ENCODE peak calls at places on chromosome 11, in four cellular contexts. Q is lower leg skin; B is NCI-H1092 treated with DMSO at 0.1 percent for 48 hours; F is stimulated activated CD4-positive, alpha-beta T cell treated with anti-CD3 and anti-CD28 coated beads, Interleukin-2, amount 100 ng/mL, for 24 hours. G is an unnamed sample.

GRCh38 chr11:75272821-75273301 is 32.3 kb downstream of the TPBGL start:
- DNase-seq in Q (peak), B (no peak), F (no peak), G (no peak)

GRCh38 chr11:126359431-126360048 is 4.1 kb downstream of the ST3GAL4 start:
- DNase-seq in Q (peak), B (peak), F (no peak), G (no peak)

GRCh38 chr11:93236741-93237675 is 39.2 kb upstream of the SLC36A4 start:
- DNase-seq in Q (no peak), B (peak), F (no peak), G (no peak)

GRCh38 chr11:74288161-74288560 is 23.3 kb downstream of the P4HA3 start:
- DNase-seq in Q (no peak), B (no peak), F (no peak), G (peak)

GRCh38 chr11:111531687-111532364 is 8.7 kb upstream of the LAYN start:
- DNase-seq in Q (no peak), B (no peak), F (peak), G (no peak)

GRCh38 chr11:73313652-73314051 is 5.6 kb downstream of the ARHGEF17 start:
- DNase-seq in Q (no peak), B (no peak), F (no peak), G (no peak)

GRCh38 chr11:113895367-113896155 is 9.0 kb upstream of the HTR3B start:
- DNase-seq in Q (peak), B (peak), F (no peak), G (no peak)

GRCh38 chr11:69810289-69811118 is 8.7 kb downstream of the FGF3 start:
- DNase-seq in Q (no peak), B (no peak), F (no peak), G (no peak)

GRCh38 chr11:87422566-87422965 is 384.8 kb downstream of the TMEM135 start:
- DNase-seq in Q (no peak), B (no peak), F (no peak), G (no peak)

GRCh38 chr11:28176231-28176853 is 68.2 kb downstream of the METTL15 start:
- DNase-seq in Q (no peak), B (no peak), F (no peak), G (no peak)

GRCh38 chr11:2389344-2390026 is 11.1 kb upstream of the TSSC4 start:
- DNase-seq in Q (no peak), B (no peak), F (no peak), G (no peak)

GRCh38 chr11:9498457-9499078 is 37.8 kb downstream of the ZNF143 start:
- DNase-seq in Q (no peak), B (no peak), F (no peak), G (no peak)

GRCh38 chr11:126697937-126698336 is 302.6 kb downstream of the KIRREL3 start:
- DNase-seq in Q (no peak), B (no peak), F (no peak), G (no peak)

GRCh38 chr11:129911298-129911697 is 15.9 kb upstream of the NFRKB start:
- DNase-seq in Q (no peak), B (no peak), F (no peak), G (no peak)

GRCh38 chr11:69295995-69296889 is 2.3 kb downstream of the MYEOV start:
- DNase-seq in Q (peak), B (no peak), F (no peak), G (no peak)

GRCh38 chr11:1548221-1549070 is 23.6 kb downstream of the DUSP8 start:
- DNase-seq in Q (no peak), B (no peak), F (no peak), G (peak)

GRCh38 chr11:8095356-8095755 is 14.3 kb downstream of the TUB start:
- DNase-seq in Q (no peak), B (no peak), F (no peak), G (no peak)

GRCh38 chr11:35398881-35399280 is 20.5 kb downstream of the SLC1A2 start:
- DNase-seq in Q (no peak), B (no peak), F (no peak), G (no peak)

GRCh38 chr11:132982769-132983168 is 549.5 kb downstream of the OPCML start:
- DNase-seq in Q (no peak), B (peak), F (no peak), G (no peak)

GRCh38 chr11:68659158-68659921 is 25.0 kb upstream of the GAL start:
- DNase-seq in Q (peak), B (peak), F (no peak), G (no peak)

GRCh38 chr11:118618991-118619375 is 11.6 kb downstream of the PHLDB1 start:
- DNase-seq in Q (peak), B (no peak), F (no peak), G (no peak)

GRCh38 chr11:64459609-64460008 is 100.6 kb downstream of the RPS6KA4 start:
- DNase-seq in Q (no peak), B (no peak), F (no peak), G (no peak)

GRCh38 chr11:114832532-114833125 is 154.3 kb downstream of the NXPE2 start:
- DNase-seq in Q (no peak), B (peak), F (no peak), G (no peak)

GRCh38 chr11:64900263-64900678 is 16.7 kb downstream of the ATG2A start:
- DNase-seq in Q (no peak), B (no peak), F (peak), G (no peak)

GRCh38 chr11:34223021-34223813 is 117.8 kb downstream of the NAT10 start:
- DNase-seq in Q (peak), B (no peak), F (no peak), G (peak)

GRCh38 chr11:132604446-132604845 is 927.9 kb downstream of the OPCML start:
- DNase-seq in Q (no peak), B (no peak), F (no peak), G (no peak)

GRCh38 chr11:1226981-1227550 is 4.2 kb downstream of the MUC5B start:
- DNase-seq in Q (peak), B (no peak), F (no peak), G (no peak)

GRCh38 chr11:134401825-134402809 is 9.9 kb downstream of the B3GAT1 start:
- DNase-seq in Q (no peak), B (no peak), F (no peak), G (no peak)